ENCODE peak calls at places on chromosomes 12 and 14, in four cellular contexts. I is HepG2, E is HEK293T, N is GM12878. P is an unnamed sample.

GRCh38 chr14:69183735-69184134 is 7.6 kb upstream of the EXD2 start:
- DNase-seq in I (peak), E (no peak), N (no peak), P (no peak)

GRCh38 chr12:93982847-93983315 is 165.5 kb upstream of the PLXNC1 start:
- DNase-seq in I (no peak), E (no peak), N (no peak), P (no peak)

GRCh38 chr12:75656650-75657049 is 145.2 kb upstream of the KRR1 start:
- DNase-seq in I (peak), E (no peak), N (no peak), P (no peak)

GRCh38 chr12:95999484-95999883 is 3.3 kb upstream of the HAL start:
- DNase-seq in I (no peak), E (no peak), N (no peak), P (no peak)

GRCh38 chr12:19167708-19168107 is 38.2 kb downstream of the PLEKHA5 start:
- DNase-seq in I (no peak), E (no peak), N (no peak), P (no peak)

GRCh38 chr12:20044836-20045235 is 323.5 kb upstream of the PDE3A start:
- DNase-seq in I (no peak), E (no peak), N (no peak), P (no peak)

GRCh38 chr12:79083181-79083580 is 218.6 kb downstream of the SYT1 start:
- DNase-seq in I (no peak), E (no peak), N (no peak), P (peak)

GRCh38 chr12:93373847-93374723 is 3.6 kb upstream of the NUDT4 start:
- DNase-seq in I (no peak), E (no peak), N (no peak), P (no peak)

GRCh38 chr12:89676935-89677334 is 31.7 kb downstream of the ATP2B1 start:
- DNase-seq in I (no peak), E (no peak), N (no peak), P (no peak)

GRCh38 chr12:101832030-101832429 is 1.3 kb upstream of the GNPTAB start:
- DNase-seq in I (no peak), E (no peak), N (no peak), P (no peak)

GRCh38 chr14:61616524-61617185 is 78.7 kb upstream of the HIF1A start:
- DNase-seq in I (peak), E (no peak), N (no peak), P (no peak)

GRCh38 chr14:101820283-101820798 is 58.8 kb downstream of the PPP2R5C start:
- DNase-seq in I (no peak), E (no peak), N (peak), P (no peak)

GRCh38 chr14:87503711-87504110 is 489.3 kb downstream of the GALC start:
- DNase-seq in I (no peak), E (no peak), N (no peak), P (no peak)

DNA sequence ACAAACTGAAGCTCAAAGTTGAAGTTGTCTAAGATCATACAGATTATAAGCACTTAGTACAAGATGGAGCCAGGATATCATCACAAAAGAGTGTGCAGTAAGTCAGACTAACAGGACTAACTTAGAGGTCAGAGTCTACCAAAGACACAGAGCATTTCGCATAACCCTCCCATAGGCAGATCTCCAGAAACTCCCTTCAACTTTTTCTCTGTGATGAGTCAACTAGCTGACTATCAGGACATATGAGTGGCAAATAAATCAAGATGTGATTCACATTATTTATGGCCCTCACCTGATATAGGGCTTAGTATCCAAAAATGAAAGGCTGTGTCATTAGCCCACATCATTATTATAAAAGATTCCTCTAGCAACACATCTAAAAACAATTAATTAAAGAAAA is 484.6 kb downstream of the GALC start:
- DNase-seq in I (no peak), E (no peak), N (no peak), P (no peak)
- TF ChIP-seq TARDBP in I (no peak), E (no peak), N (no peak), P (no peak)

GRCh38 chr14:58746701-58747100 is 108.9 kb downstream of the DACT1 start:
- DNase-seq in I (no peak), E (no peak), N (no peak), P (no peak)

GRCh38 chr14:58749066-58749669 is 111.4 kb downstream of the DACT1 start:
- DNase-seq in I (peak), E (peak), N (peak), P (peak)

GRCh38 chr14:58744951-58745350 is 107.2 kb downstream of the DACT1 start:
- DNase-seq in I (no peak), E (no peak), N (no peak), P (no peak)

GRCh38 chr14:58747181-58747580 is 109.4 kb downstream of the DACT1 start:
- DNase-seq in I (no peak), E (no peak), N (no peak), P (no peak)

GRCh38 chr14:58746261-58746660 is 108.5 kb downstream of the DACT1 start:
- DNase-seq in I (no peak), E (no peak), N (no peak), P (no peak)
- TF ChIP-seq TARDBP in I (no peak), E (no peak), N (no peak), P (no peak)

GRCh38 chr14:100567009-100567876 is 20.0 kb downstream of the BEGAIN start:
- DNase-seq in I (no peak), E (no peak), N (no peak), P (no peak)

GRCh38 chr14:100566586-100566985 is 20.6 kb downstream of the BEGAIN start:
- DNase-seq in I (no peak), E (no peak), N (no peak), P (no peak)

GRCh38 chr14:100564506-100564905 is 22.7 kb downstream of the BEGAIN start:
- DNase-seq in I (no peak), E (no peak), N (no peak), P (no peak)

GRCh38 chr14:100565650-100566049 is 21.6 kb downstream of the BEGAIN start:
- DNase-seq in I (no peak), E (no peak), N (no peak), P (no peak)

DNA sequence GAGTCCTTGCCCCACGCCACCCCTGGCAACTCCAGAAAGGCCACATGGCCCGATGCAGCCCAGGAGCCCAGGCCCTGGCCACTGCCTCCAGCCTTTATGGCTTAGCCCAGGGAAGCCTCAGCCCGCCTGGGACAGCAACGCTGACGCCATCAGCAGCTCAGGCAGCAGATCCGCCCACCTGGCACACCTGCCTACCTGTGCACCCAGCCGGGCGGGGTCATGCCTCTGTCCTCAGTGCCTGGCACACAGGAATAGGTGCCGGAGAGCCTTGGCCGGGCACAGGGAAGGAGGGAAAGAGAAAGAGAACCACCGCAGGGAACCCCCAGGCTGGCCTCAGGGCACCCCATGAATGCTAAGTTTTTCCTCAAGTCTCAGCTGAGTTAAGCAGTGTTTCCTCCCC is 21.1 kb downstream of the BEGAIN start:
- DNase-seq in I (no peak), E (no peak), N (no peak), P (no peak)
- TF ChIP-seq TARDBP in I (no peak), E (no peak), N (no peak), P (no peak)

GRCh38 chr14:50745401-50746058 is 77.4 kb upstream of the SAV1 start:
- DNase-seq in I (no peak), E (no peak), N (no peak), P (no peak)

GRCh38 chr14:50756300-50756699 is 74.7 kb downstream of the NIN start:
- DNase-seq in I (no peak), E (no peak), N (no peak), P (no peak)

GRCh38 chr14:50750323-50750722 is 80.6 kb downstream of the NIN start:
- DNase-seq in I (no peak), E (no peak), N (no peak), P (no peak)
- TF ChIP-seq TARDBP in I (no peak), E (no peak), N (no peak), P (no peak)

GRCh38 chr12:111268738-111269572 is 99.9 kb downstream of the PHETA1 start:
- DNase-seq in I (no peak), E (peak), N (no peak), P (peak)
- TF ChIP-seq TARDBP in I (no peak), E (no peak), N (no peak), P (no peak)

GRCh38 chr12:91993287-91994028 is 152.2 kb downstream of the BTG1 start:
- DNase-seq in I (no peak), E (no peak), N (no peak), P (no peak)
- TF ChIP-seq TARDBP in I (no peak), E (no peak), N (no peak), P (no peak)

DNA sequence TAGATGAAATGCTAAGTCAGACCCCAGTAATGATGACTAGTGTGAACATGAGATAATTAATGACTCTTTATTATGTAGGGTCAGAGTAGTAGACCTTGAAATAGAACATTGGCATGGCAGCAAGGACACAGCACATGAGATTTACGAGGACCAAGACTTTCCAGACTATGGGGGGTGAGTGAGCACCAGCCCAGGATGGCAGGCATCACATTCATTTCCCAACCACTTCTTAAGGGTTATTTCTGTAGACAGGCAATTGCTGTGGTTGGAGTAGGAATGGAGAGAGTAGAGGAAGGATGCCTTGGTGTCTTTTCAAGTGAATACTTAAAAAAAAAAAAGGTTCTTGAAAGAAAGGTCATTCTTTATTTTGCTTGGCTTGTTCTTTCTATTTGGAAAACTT is 189.4 kb upstream of the DYRK2 start:
- DNase-seq in I (no peak), E (no peak), N (no peak), P (no peak)
- TF ChIP-seq TARDBP in I (no peak), E (no peak), N (no peak), P (no peak)

DNA sequence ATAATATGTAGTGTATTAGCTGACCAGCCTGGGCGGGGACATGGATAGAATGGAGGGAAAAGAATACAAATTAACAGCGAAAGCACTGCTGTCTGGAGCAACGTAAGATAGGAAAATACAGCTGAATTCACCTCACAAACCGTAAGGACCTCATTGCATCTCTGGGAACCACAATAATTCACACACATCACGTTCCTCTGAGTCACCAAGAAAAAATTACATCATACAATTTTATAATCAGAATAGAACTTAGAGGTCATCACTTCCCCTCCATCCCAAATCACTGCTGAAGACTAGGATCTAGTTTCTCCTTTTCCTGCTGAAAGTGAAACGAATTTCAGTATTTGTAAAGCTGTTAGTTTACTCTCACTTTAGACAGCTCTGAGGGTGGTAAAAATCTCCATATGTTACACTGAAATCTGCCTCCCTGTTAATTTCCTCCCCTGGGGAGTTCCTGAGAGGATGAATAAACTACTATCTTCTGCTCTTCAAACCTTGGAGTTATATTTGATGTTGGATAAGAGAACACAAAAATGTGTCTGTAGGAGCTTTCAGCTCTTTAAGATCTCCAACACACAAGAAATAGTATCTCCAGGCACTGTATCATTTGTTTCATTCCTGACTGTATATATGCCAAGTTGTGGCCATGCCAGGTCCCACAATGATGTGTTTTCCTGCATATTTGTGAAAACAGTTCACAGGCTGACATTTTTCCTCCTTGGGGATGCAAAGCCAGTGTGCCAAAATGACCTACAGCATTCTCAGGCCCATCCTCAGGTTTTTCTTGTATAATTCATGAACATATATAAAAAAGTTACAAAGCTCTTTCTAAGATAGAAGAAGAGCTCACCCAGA is 63.8 kb upstream of the SSTR1 start:
- DNase-seq in I (no peak), E (no peak), N (no peak), P (no peak)
- TF ChIP-seq TARDBP in I (no peak), E (no peak), N (no peak), P (no peak)

DNA sequence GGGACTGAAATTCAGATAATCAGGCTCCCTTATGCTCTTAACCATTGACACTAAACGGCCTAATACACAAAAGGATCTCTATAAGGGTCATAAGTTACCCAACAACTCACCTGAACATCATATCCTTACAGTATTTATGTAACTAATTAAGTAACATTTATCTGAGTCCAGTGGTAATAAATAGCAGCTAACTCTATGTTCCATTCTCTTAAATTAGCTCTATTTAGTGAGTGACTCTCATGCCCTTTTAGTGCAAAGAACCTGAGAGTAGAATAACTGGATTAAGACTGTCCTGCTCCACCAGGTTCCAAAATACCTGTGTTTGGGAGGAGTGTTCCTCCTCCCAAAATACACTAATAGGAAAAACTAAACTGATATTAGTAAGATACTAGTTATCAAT is 9.8 kb downstream of the SCAF11 start:
- DNase-seq in I (no peak), E (no peak), N (no peak), P (no peak)
- TF ChIP-seq TARDBP in I (no peak), E (no peak), N (no peak), P (no peak)

DNA sequence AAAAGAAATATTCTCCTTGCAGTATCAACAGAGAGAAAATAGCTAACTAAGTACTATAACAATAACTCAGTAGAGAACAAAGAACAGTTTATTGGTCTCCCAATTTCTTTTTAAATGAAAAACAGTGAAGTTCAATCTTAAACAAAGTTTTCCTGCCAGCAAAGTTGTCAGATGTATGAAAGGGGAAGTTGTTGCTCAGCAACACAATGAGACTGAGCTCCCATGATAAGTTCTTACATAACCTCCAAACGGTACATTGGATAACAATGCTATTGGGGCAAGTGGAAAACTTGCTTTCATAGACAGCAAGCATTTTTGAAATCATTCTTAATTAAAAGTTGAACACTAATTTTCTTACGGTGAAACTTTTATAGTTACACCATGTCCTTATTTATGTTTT is 94.9 kb downstream of the ALG10B start:
- DNase-seq in I (no peak), E (no peak), N (no peak), P (no peak)
- TF ChIP-seq TARDBP in I (no peak), E (no peak), N (no peak), P (no peak)